ENCODE peak calls at places on chromosomes 12 and 14, in four cellular contexts. One of them, this sample, is unnamed.

GRCh38 chr12:52246720-52247621 is 13.9 kb downstream of the KRT7 start:
- DNase-seq in hepatocyte: peak
- DNase-seq in CD8-positive, alpha-beta T cell: no peak
- DNase-seq in pancreas: peak
- DNase-seq in this sample: no peak

GRCh38 chr12:13666806-13667205 is 314.6 kb downstream of the GRIN2B start:
- DNase-seq in CD8-positive, alpha-beta T cell: no peak
- DNase-seq in pancreas: no peak
- DNase-seq in hepatocyte: peak
- DNase-seq in this sample: no peak

GRCh38 chr12:95736631-95737030 is 53.9 kb downstream of the NTN4 start:
- DNase-seq in pancreas: no peak
- DNase-seq in CD8-positive, alpha-beta T cell: no peak
- DNase-seq in hepatocyte: no peak
- DNase-seq in this sample: peak

GRCh38 chr14:93759781-93760307 is 28.4 kb downstream of the PRIMA1 start:
- DNase-seq in CD8-positive, alpha-beta T cell: no peak
- DNase-seq in pancreas: no peak
- DNase-seq in hepatocyte: no peak
- DNase-seq in this sample: peak

GRCh38 chr12:94832780-94833760 is 170.4 kb downstream of the NDUFA12 start:
- DNase-seq in hepatocyte: peak
- DNase-seq in pancreas: no peak
- DNase-seq in CD8-positive, alpha-beta T cell: no peak
- DNase-seq in this sample: no peak

GRCh38 chr12:12228402-12228801 is 38.4 kb downstream of the LRP6 start:
- DNase-seq in CD8-positive, alpha-beta T cell: no peak
- DNase-seq in hepatocyte: no peak
- DNase-seq in pancreas: no peak
- DNase-seq in this sample: no peak

GRCh38 chr12:94322346-94322745 is 137.3 kb downstream of the CEP83 start:
- DNase-seq in pancreas: no peak
- DNase-seq in CD8-positive, alpha-beta T cell: no peak
- DNase-seq in hepatocyte: no peak
- DNase-seq in this sample: no peak

GRCh38 chr14:96303981-96304380 is 48.0 kb downstream of the BDKRB1 start:
- DNase-seq in CD8-positive, alpha-beta T cell: no peak
- DNase-seq in pancreas: no peak
- DNase-seq in hepatocyte: no peak
- DNase-seq in this sample: no peak

GRCh38 chr12:43586646-43587245 is 34.7 kb upstream of the ADAMTS20 start:
- DNase-seq in CD8-positive, alpha-beta T cell: no peak
- DNase-seq in pancreas: no peak
- DNase-seq in hepatocyte: no peak
- DNase-seq in this sample: no peak

GRCh38 chr12:3944620-3945019 is 71.4 kb upstream of the PARP11 start:
- DNase-seq in pancreas: no peak
- DNase-seq in CD8-positive, alpha-beta T cell: no peak
- DNase-seq in hepatocyte: no peak
- DNase-seq in this sample: no peak

GRCh38 chr12:127054531-127054930 is 1212.4 kb upstream of the TMEM132C start:
- DNase-seq in pancreas: no peak
- DNase-seq in hepatocyte: no peak
- DNase-seq in CD8-positive, alpha-beta T cell: no peak
- DNase-seq in this sample: no peak

GRCh38 chr14:54450535-54450934 is 9.4 kb upstream of the CNIH1 start:
- DNase-seq in pancreas: no peak
- DNase-seq in hepatocyte: no peak
- DNase-seq in CD8-positive, alpha-beta T cell: no peak
- DNase-seq in this sample: no peak

GRCh38 chr12:52892974-52893373 is 11.9 kb downstream of the KRT8 start:
- DNase-seq in pancreas: no peak
- DNase-seq in hepatocyte: peak
- DNase-seq in CD8-positive, alpha-beta T cell: no peak
- DNase-seq in this sample: no peak

GRCh38 chr12:29882771-29883315 is 99.1 kb upstream of the TMTC1 start:
- DNase-seq in hepatocyte: no peak
- DNase-seq in pancreas: no peak
- DNase-seq in CD8-positive, alpha-beta T cell: no peak
- DNase-seq in this sample: no peak

GRCh38 chr12:62955678-62956077 is 20.7 kb upstream of the PPM1H start:
- DNase-seq in hepatocyte: no peak
- DNase-seq in CD8-positive, alpha-beta T cell: no peak
- DNase-seq in pancreas: no peak
- DNase-seq in this sample: no peak

GRCh38 chr12:79426121-79426520 is 264.6 kb downstream of the PAWR start:
- DNase-seq in hepatocyte: no peak
- DNase-seq in pancreas: no peak
- DNase-seq in CD8-positive, alpha-beta T cell: no peak
- DNase-seq in this sample: no peak

GRCh38 chr14:65170768-65171251 is 68.5 kb upstream of the MAX start:
- DNase-seq in pancreas: no peak
- DNase-seq in CD8-positive, alpha-beta T cell: peak
- DNase-seq in hepatocyte: peak
- DNase-seq in this sample: peak
- TF ChIP-seq CTCF in pancreas: no peak
- TF ChIP-seq CTCF in CD8-positive, alpha-beta T cell: no peak
- TF ChIP-seq CTCF in hepatocyte: peak
- TF ChIP-seq CTCF in this sample: peak

DNA sequence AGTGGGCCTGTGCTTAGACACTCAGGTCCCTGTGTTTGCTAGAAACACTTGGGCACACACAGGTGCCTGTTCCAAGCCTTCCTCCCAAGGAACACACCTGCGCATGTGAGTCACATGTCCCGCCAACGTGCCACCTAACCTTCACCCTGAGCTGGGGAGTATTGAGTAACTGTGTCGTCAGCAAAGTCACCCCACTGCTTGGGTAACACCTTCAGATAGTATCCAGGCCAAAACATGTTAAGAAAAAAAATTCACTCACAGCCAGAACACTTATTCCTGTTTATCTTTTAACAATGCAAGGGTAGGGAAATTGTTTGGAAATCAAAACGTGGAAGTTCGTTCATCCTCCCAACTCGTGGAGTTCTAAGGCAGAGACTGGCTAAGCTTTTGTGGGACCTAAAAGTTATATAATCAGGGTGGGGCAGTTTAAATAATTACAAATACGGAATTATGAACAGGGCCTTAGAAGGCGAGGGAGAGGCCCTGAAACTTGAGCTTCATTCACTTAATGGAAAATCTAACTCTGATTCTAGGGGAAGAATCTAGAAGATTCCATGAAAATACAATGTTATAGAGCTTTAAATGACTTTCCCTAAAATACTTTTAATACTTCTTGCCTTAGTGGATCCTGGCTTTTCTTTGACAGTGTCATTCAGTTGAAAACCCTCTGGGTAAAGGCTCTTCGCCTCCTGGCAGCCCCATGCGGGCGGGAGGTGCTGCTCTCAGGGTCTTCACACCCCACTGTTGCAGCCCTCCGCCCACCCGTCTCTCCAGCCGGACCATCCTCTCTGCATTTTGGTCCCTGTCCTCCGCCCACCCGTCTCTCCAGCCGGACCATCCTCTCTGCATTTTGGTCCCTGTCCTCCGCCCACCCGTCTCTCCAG is 30.3 kb upstream of the ADIPOR2 start:
- DNase-seq in pancreas: peak
- DNase-seq in CD8-positive, alpha-beta T cell: peak
- DNase-seq in hepatocyte: peak
- DNase-seq in this sample: peak
- H3K4me3 ChIP-seq in pancreas: no peak
- H3K4me3 ChIP-seq in CD8-positive, alpha-beta T cell: no peak
- H3K4me3 ChIP-seq in hepatocyte: no peak
- H3K4me3 ChIP-seq in this sample: no peak

GRCh38 chr14:71773900-71774481 is 158.2 kb upstream of the RGS6 start:
- DNase-seq in pancreas: no peak
- DNase-seq in CD8-positive, alpha-beta T cell: no peak
- DNase-seq in hepatocyte: no peak
- DNase-seq in this sample: no peak

GRCh38 chr14:71780822-71781221 is 151.4 kb upstream of the RGS6 start:
- DNase-seq in hepatocyte: no peak
- DNase-seq in CD8-positive, alpha-beta T cell: no peak
- DNase-seq in pancreas: no peak
- DNase-seq in this sample: no peak

GRCh38 chr14:71780075-71780474 is 152.2 kb upstream of the RGS6 start:
- DNase-seq in pancreas: no peak
- DNase-seq in hepatocyte: no peak
- DNase-seq in CD8-positive, alpha-beta T cell: no peak
- DNase-seq in this sample: peak

DNA sequence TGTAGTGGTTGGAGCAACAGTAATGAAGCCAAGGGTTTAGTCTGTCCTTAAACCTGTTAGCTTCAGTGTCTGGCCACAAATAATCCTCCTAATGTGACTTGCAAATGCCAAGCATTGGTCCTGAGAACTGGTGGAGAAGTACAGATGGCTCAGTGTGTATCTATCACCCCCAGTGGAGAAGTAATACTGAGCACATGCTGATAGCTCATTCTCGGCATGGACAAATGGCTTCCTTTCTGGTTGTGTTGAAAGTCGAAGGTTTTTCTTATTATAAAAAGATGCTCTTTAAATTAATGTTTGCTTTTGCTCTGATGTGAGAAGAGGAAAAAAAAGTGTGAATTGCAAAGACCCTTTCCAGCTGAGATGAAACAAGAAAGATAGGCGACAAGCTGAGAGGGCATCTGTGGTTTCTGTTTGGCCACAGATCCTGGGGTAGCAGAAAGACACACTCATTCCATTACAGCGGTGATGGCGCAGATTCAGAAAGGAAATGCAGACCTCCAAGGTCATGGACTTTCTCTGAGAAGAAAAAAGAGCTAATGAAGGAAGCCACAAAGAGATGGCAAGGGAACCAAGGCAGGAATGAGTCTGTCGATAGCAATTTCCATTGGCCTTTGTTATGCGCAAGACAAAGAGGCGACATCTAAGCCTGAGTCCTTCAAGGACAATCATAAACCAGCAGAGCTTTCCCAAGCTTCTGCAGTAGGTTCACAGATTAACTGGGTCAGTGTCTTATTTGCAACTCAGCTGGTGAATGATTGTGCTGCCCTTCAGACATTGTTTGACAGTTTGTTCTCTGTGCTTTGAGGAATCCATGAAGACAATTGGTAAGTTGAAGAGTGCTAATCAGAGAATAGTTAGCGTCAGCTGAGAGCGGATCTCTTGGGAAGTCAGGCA is 155.5 kb upstream of the RGS6 start:
- DNase-seq in pancreas: no peak
- DNase-seq in hepatocyte: no peak
- DNase-seq in CD8-positive, alpha-beta T cell: no peak
- DNase-seq in this sample: no peak
- TF ChIP-seq CTCF in pancreas: no peak
- TF ChIP-seq CTCF in hepatocyte: no peak
- TF ChIP-seq CTCF in CD8-positive, alpha-beta T cell: no peak
- TF ChIP-seq CTCF in this sample: no peak

GRCh38 chr12:123268850-123269249 is 2.8 kb downstream of the CDK2AP1 start:
- DNase-seq in pancreas: no peak
- DNase-seq in hepatocyte: no peak
- DNase-seq in CD8-positive, alpha-beta T cell: no peak
- DNase-seq in this sample: no peak

GRCh38 chr12:123269395-123269892 is 2.2 kb downstream of the CDK2AP1 start:
- DNase-seq in hepatocyte: peak
- DNase-seq in CD8-positive, alpha-beta T cell: no peak
- DNase-seq in pancreas: peak
- DNase-seq in this sample: peak

GRCh38 chr12:123266679-123267277 is 4.9 kb downstream of the CDK2AP1 start:
- DNase-seq in CD8-positive, alpha-beta T cell: no peak
- DNase-seq in pancreas: no peak
- DNase-seq in hepatocyte: no peak
- DNase-seq in this sample: no peak

GRCh38 chr12:123267335-123267920 is 4.2 kb downstream of the CDK2AP1 start:
- DNase-seq in hepatocyte: no peak
- DNase-seq in pancreas: no peak
- DNase-seq in CD8-positive, alpha-beta T cell: no peak
- DNase-seq in this sample: no peak

GRCh38 chr12:123267991-123268843 is 3.4 kb downstream of the CDK2AP1 start:
- DNase-seq in pancreas: no peak
- DNase-seq in hepatocyte: peak
- DNase-seq in CD8-positive, alpha-beta T cell: no peak
- DNase-seq in this sample: peak
- H3K4me3 ChIP-seq in pancreas: no peak
- H3K4me3 ChIP-seq in hepatocyte: no peak
- H3K4me3 ChIP-seq in CD8-positive, alpha-beta T cell: no peak
- H3K4me3 ChIP-seq in this sample: peak

GRCh38 chr14:66541627-66542026 is 33.7 kb downstream of the GPHN start:
- DNase-seq in hepatocyte: no peak
- DNase-seq in pancreas: no peak
- DNase-seq in CD8-positive, alpha-beta T cell: no peak
- DNase-seq in this sample: no peak
- TF ChIP-seq CTCF in hepatocyte: no peak
- TF ChIP-seq CTCF in pancreas: no peak
- TF ChIP-seq CTCF in CD8-positive, alpha-beta T cell: no peak
- TF ChIP-seq CTCF in this sample: no peak

DNA sequence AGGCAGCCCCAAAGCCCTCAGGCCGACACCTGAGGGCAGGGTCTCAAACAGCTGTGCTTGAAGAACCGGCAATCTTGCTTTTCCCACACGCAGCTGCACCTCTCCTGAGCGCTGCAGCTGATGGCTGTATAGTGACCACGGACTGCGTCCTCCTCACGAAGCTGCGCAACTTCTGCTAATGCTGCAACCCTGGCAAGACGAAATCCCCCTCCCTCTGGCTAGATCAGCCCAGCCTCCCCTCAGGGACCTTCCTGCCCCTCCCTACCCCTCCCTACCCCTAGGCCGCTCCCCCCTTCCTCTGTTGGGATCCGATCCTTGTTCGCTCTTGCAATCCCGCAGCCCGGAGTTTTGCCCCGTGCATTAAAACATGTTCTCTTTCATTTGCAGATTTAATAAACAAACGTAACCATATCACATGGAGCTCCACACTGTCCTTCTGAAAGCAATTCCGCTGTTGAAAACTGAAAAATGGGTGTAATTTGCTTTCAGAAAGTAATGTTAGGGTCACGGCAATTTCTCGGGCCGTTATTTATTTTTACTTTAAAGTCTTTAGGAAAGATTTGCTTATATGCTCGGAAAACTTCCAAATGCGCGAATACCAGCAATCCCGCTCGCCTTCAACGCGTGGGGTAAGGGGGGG is 4.8 kb upstream of the PAX9 start:
- DNase-seq in hepatocyte: no peak
- DNase-seq in CD8-positive, alpha-beta T cell: no peak
- DNase-seq in pancreas: no peak
- DNase-seq in this sample: no peak
- H3K4me3 ChIP-seq in hepatocyte: no peak
- H3K4me3 ChIP-seq in CD8-positive, alpha-beta T cell: peak
- H3K4me3 ChIP-seq in pancreas: peak
- H3K4me3 ChIP-seq in this sample: no peak

DNA sequence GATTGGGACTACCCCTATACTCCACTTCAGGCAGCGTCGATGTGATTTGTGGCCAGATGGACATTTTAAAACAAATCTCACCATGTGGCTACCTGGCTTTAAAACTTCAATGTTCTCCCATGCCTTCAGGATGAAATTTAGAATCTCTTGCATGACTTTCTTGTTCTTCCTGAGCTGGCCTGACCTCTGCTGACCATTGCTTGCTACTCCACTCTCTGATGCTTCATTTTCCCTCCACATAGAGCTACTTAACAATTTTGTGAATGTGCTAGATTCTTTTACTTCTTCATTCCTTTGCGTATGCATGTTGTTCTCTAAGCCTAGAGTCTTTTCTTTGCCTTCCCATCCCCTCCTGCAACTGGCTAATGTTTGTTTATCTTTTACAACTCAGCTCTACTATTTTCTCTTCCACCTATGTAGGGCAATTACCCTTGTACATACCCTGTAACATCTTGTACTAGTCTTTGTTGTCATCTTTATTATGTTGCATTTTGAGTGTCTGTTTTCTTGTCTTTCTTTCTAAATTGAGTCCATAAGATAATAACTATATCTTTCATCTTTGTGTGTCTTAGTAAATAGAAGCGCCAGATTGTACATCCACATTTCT is 41.2 kb downstream of the YLPM1 start:
- DNase-seq in pancreas: no peak
- DNase-seq in CD8-positive, alpha-beta T cell: no peak
- DNase-seq in hepatocyte: peak
- DNase-seq in this sample: no peak
- TF ChIP-seq CTCF in pancreas: no peak
- TF ChIP-seq CTCF in CD8-positive, alpha-beta T cell: peak
- TF ChIP-seq CTCF in hepatocyte: peak
- TF ChIP-seq CTCF in this sample: peak